ENCODE peak calls at places on chromosome 15, in four cellular contexts. One of them, this sample, is unnamed.

GRCh38 chr15:95281470-95281869 is 1049.0 kb upstream of the NR2F2 start:
- DNase-seq in AG10803: no peak
- DNase-seq in SJSA1: no peak
- DNase-seq in activated naive CD4-positive, alpha-beta T cell treated with anti-CD3 and anti-CD28 coated beads, Interleukin-2, amount 50 U/mL, for 72 hours: no peak
- DNase-seq in this sample: no peak

GRCh38 chr15:83205725-83206324 is 1.8 kb downstream of the HDGFL3 start:
- DNase-seq in AG10803: peak
- DNase-seq in SJSA1: no peak
- DNase-seq in activated naive CD4-positive, alpha-beta T cell treated with anti-CD3 and anti-CD28 coated beads, Interleukin-2, amount 50 U/mL, for 72 hours: no peak
- DNase-seq in this sample: no peak

GRCh38 chr15:78059110-78059839 is 18.2 kb downstream of the TBC1D2B start:
- DNase-seq in AG10803: no peak
- DNase-seq in SJSA1: no peak
- DNase-seq in activated naive CD4-positive, alpha-beta T cell treated with anti-CD3 and anti-CD28 coated beads, Interleukin-2, amount 50 U/mL, for 72 hours: no peak
- DNase-seq in this sample: no peak

GRCh38 chr15:56098230-56098899 is 105.0 kb upstream of the NEDD4 start:
- DNase-seq in AG10803: no peak
- DNase-seq in SJSA1: no peak
- DNase-seq in activated naive CD4-positive, alpha-beta T cell treated with anti-CD3 and anti-CD28 coated beads, Interleukin-2, amount 50 U/mL, for 72 hours: no peak
- DNase-seq in this sample: no peak

GRCh38 chr15:60933914-60934885 is 294.9 kb downstream of the RORA start:
- DNase-seq in AG10803: peak
- DNase-seq in SJSA1: no peak
- DNase-seq in activated naive CD4-positive, alpha-beta T cell treated with anti-CD3 and anti-CD28 coated beads, Interleukin-2, amount 50 U/mL, for 72 hours: no peak
- DNase-seq in this sample: no peak

GRCh38 chr15:69760890-69761568 is 308.4 kb downstream of the RPLP1 start:
- DNase-seq in AG10803: peak
- DNase-seq in SJSA1: peak
- DNase-seq in activated naive CD4-positive, alpha-beta T cell treated with anti-CD3 and anti-CD28 coated beads, Interleukin-2, amount 50 U/mL, for 72 hours: peak
- DNase-seq in this sample: peak

GRCh38 chr15:71328453-71328852 is 213.2 kb downstream of the THSD4 start:
- DNase-seq in AG10803: no peak
- DNase-seq in SJSA1: no peak
- DNase-seq in activated naive CD4-positive, alpha-beta T cell treated with anti-CD3 and anti-CD28 coated beads, Interleukin-2, amount 50 U/mL, for 72 hours: no peak
- DNase-seq in this sample: no peak

GRCh38 chr15:101612676-101613075 is 39.5 kb downstream of the TM2D3 start:
- DNase-seq in AG10803: no peak
- DNase-seq in SJSA1: no peak
- DNase-seq in activated naive CD4-positive, alpha-beta T cell treated with anti-CD3 and anti-CD28 coated beads, Interleukin-2, amount 50 U/mL, for 72 hours: no peak
- DNase-seq in this sample: no peak

GRCh38 chr15:71820127-71820526 is 9.8 kb downstream of the NR2E3 start:
- DNase-seq in AG10803: no peak
- DNase-seq in SJSA1: no peak
- DNase-seq in activated naive CD4-positive, alpha-beta T cell treated with anti-CD3 and anti-CD28 coated beads, Interleukin-2, amount 50 U/mL, for 72 hours: no peak
- DNase-seq in this sample: no peak

GRCh38 chr15:82810863-82811421 is 1.5 kb downstream of the WHAMM start:
- DNase-seq in AG10803: no peak
- DNase-seq in SJSA1: no peak
- DNase-seq in activated naive CD4-positive, alpha-beta T cell treated with anti-CD3 and anti-CD28 coated beads, Interleukin-2, amount 50 U/mL, for 72 hours: no peak
- DNase-seq in this sample: no peak

This sample was measured in H54.